ENCODE peak calls at places on chromosomes 12 and 14, in six cellular contexts. K is OCI-LY7; R is heart left ventricle; M is CD8-positive, alpha-beta T cell; Z is neuronal stem cell; D is IMR-90. Y is an unnamed sample. For H3K4me1 and H3K9me3, the result is how much of the 10 kb centered on the place peaks cover.

GRCh38 chr12:54215990-54216579 is 27.3 kb upstream of the SMUG1 start:
- DNase-seq in M (no peak), R (no peak), D (no peak), K (peak), Z (no peak), Y (no peak)

GRCh38 chr14:72616294-72616693 is 277.6 kb downstream of the DPF3 start:
- DNase-seq in K (no peak), D (peak), Z (no peak), M (no peak), R (no peak), Y (no peak)

GRCh38 chr14:23776296-23776695 is 140.1 kb downstream of the DHRS2 start:
- DNase-seq in D (no peak), K (no peak), R (no peak), Z (no peak), M (no peak), Y (no peak)

GRCh38 chr12:115103884-115104883 is 420.2 kb upstream of the TBX3 start:
- DNase-seq in Z (no peak), R (peak), D (peak), M (no peak), K (no peak), Y (no peak)

GRCh38 chr12:84698576-84699333 is 213.8 kb downstream of the SLC6A15 start:
- DNase-seq in K (no peak), D (no peak), M (no peak), Z (no peak), R (no peak), Y (no peak)

GRCh38 chr12:53712059-53712643 is 15.1 kb downstream of the CALCOCO1 start:
- DNase-seq in Z (no peak), D (no peak), M (no peak), R (no peak), K (no peak), Y (no peak)

GRCh38 chr12:46786774-46787173 is 39.0 kb downstream of the SLC38A4 start:
- DNase-seq in M (no peak), D (peak), K (no peak), R (no peak), Z (no peak), Y (no peak)

GRCh38 chr12:490260-490659 is 30.5 kb downstream of the B4GALNT3 start:
- DNase-seq in K (no peak), Z (no peak), R (no peak), D (no peak), M (no peak), Y (no peak)

GRCh38 chr14:58239259-58240210 is 5.1 kb upstream of the PSMA3 start:
- DNase-seq in M (peak), R (peak), Z (peak), K (peak), D (peak), Y (peak)

GRCh38 chr14:20614038-20614840 is 23.1 kb upstream of the RNASE12 start:
- DNase-seq in D (no peak), R (no peak), Z (no peak), K (no peak), M (no peak), Y (no peak)

GRCh38 chr14:95464103-95464502 is 52.3 kb downstream of the SYNE3 start:
- DNase-seq in Z (no peak), R (no peak), K (no peak), M (no peak), D (no peak), Y (no peak)

GRCh38 chr12:33265037-33265436 is 174.6 kb downstream of the SYT10 start:
- DNase-seq in M (no peak), Z (peak), K (no peak), R (no peak), D (no peak), Y (no peak)

GRCh38 chr12:126157575-126157966 is 1092.3 kb downstream of the AACS start:
- DNase-seq in M (no peak), D (no peak), Z (no peak), R (no peak), K (no peak), Y (no peak)

GRCh38 chr14:32560213-32560857 is 231.2 kb downstream of the AKAP6 start:
- DNase-seq in Z (peak), D (peak), R (peak), K (peak), M (no peak), Y (no peak)

GRCh38 chr14:53380508-53381225 is 227.5 kb upstream of the DDHD1 start:
- DNase-seq in R (no peak), Z (no peak), M (no peak), K (no peak), D (no peak), Y (no peak)

GRCh38 chr12:116236148-116236731 is 41.3 kb downstream of the MED13L start:
- DNase-seq in D (peak), K (peak), R (peak), M (no peak), Z (no peak), Y (peak)

GRCh38 chr12:31518680-31519227 is 72.2 kb downstream of the DENND5B start:
- DNase-seq in R (peak), Z (peak), K (peak), D (peak), M (no peak), Y (no peak)

GRCh38 chr14:49861923-49862673 is 9.5 kb upstream of the NEMF start:
- DNase-seq in K (peak), M (peak), Z (peak), D (peak), R (peak), Y (peak)

GRCh38 chr12:41250748-41251147 is 62.6 kb downstream of the PDZRN4 start:
- DNase-seq in D (no peak), K (no peak), R (no peak), Z (no peak), M (no peak), Y (no peak)

GRCh38 chr12:124049451-124050094 is 76.6 kb downstream of the ZNF664 start:
- DNase-seq in M (no peak), Z (no peak), K (no peak), D (no peak), R (no peak), Y (no peak)

DNA sequence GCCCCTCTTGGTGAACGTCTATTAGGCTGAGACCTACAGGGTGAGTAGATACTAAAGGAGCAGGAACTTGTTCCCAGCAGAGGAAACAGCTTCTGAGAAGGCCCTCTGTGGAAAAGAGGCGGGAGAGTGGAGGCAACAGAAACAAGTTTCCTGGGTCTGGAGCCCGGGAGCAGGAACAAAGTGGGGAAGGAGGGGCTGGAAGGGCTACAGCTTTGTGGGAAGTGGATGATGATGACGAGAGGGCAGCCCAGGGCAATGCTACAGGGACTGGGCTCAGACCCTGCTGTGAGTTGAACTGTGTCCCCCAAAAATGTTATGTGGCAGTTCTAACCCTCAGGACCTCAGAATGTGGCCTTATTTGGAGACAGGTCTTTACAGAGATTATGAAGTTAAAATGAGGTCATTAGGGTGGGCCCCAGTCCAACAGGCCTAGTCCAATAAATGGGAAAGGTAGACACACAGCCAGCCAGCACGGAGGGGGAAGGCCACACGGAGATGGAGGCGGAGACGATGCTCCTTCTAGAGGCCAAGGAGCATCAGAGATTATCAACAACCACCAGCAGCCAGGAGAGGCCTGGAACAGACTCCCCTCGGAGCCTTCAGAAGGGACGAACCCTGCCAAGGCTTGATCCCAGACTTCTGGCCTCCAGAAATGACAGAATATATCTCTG is 14.3 kb downstream of the CAMKK2 start:
- DNase-seq in K (no peak), M (no peak), Z (no peak), R (no peak), D (no peak), Y (no peak)
- H3K4me1 ChIP-seq in K (under half), M (under half), Z (under half), R (under half), D (under half), Y (under half)

GRCh38 chr12:34598352-34598827 is 576.1 kb downstream of the ALG10 start:
- DNase-seq in Z (no peak), M (no peak), D (no peak), R (no peak), K (no peak), Y (no peak)
- H3K9me3 ChIP-seq in Z (half or more), M (under half), D (half or more), R (under half), K (under half), Y (under half)

GRCh38 chr14:22540811-22541360 is 48.1 kb downstream of the DAD1 start:
- DNase-seq in Z (no peak), R (no peak), D (no peak), K (no peak), M (no peak), Y (no peak)
- H3K4me1 ChIP-seq in Z (under half), R (under half), D (under half), K (half or more), M (half or more), Y (half or more)

GRCh38 chr14:42921876-42922275 is 1315.2 kb downstream of the LRFN5 start:
- DNase-seq in R (no peak), Z (no peak), D (no peak), K (no peak), M (no peak), Y (no peak)
- H3K9me3 ChIP-seq in R (under half), Z (under half), D (under half), K (under half), M (under half), Y (under half)

GRCh38 chr14:91061309-91061887 is 957 bp upstream of the RPS6KA5 start:
- DNase-seq in R (no peak), K (peak), M (no peak), D (no peak), Z (no peak), Y (no peak)

GRCh38 chr14:91065266-91065665 is 4.8 kb upstream of the RPS6KA5 start:
- DNase-seq in K (no peak), R (no peak), Z (no peak), M (no peak), D (no peak), Y (no peak)

GRCh38 chr14:91060472-91061308 is at the start of gene RPS6KA5:
- DNase-seq in R (peak), K (peak), M (peak), Z (peak), D (peak), Y (peak)

GRCh38 chr14:91062600-91062999 is 2.2 kb upstream of the RPS6KA5 start:
- DNase-seq in M (no peak), K (no peak), R (no peak), Z (no peak), D (no peak), Y (no peak)

GRCh38 chr14:91063119-91063518 is 2.7 kb upstream of the RPS6KA5 start:
- DNase-seq in R (no peak), K (peak), M (no peak), D (no peak), Z (no peak), Y (peak)
- H3K4me1 ChIP-seq in R (under half), K (under half), M (half or more), D (under half), Z (under half), Y (half or more)

DNA sequence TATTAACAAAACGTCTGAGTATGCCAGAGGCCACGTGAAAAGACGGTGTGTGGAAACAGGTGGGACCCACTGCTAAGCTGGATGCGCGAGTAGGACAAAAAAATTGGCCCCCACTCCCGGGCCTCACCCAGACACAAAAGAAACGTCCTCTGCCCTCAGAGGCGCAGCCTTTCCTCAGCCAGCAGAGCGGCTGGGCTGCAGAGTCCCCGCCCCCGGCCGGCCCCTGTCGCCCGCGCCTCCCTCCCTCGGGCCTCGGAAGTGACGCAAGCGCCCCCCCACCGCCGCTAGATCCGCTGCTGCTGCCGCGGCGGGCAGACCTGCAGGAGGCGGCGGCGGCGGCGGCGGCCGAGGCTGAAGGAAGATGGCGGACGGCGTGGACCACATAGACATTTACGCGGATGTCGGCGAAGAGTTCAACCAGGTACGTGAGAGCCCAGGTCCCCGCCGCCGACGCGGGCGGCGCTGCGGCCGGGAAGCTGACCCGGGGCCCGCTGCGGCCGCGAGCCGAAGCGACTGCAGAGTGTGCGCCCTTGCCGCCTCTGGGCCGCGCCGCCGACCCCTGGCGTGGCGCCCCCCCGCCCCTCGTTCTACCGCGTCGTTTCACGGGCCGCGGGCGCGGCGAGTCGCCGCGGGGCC is at the start of gene CPSF6:
- DNase-seq in Z (peak), M (peak), D (peak), R (peak), K (peak), Y (peak)
- H3K9me3 ChIP-seq in Z (under half), M (under half), D (under half), R (under half), K (under half), Y (under half)

GRCh38 chr12:27497446-27497845 is 26.6 kb upstream of the PPFIBP1 start:
- DNase-seq in M (no peak), R (no peak), K (no peak), D (no peak), Z (no peak), Y (no peak)

GRCh38 chr12:27488479-27488878 is 35.5 kb upstream of the PPFIBP1 start:
- DNase-seq in M (no peak), Z (no peak), D (no peak), K (no peak), R (no peak), Y (no peak)

GRCh38 chr12:27498159-27498558 is 25.8 kb upstream of the PPFIBP1 start:
- DNase-seq in K (no peak), D (no peak), Z (no peak), R (no peak), M (no peak), Y (no peak)

GRCh38 chr12:27491226-27491625 is 32.8 kb upstream of the PPFIBP1 start:
- DNase-seq in R (no peak), K (no peak), M (no peak), Z (no peak), D (no peak), Y (no peak)

GRCh38 chr12:27493260-27493935 is 30.6 kb upstream of the PPFIBP1 start:
- DNase-seq in Z (no peak), K (no peak), R (no peak), D (peak), M (no peak), Y (no peak)
- H3K4me1 ChIP-seq in Z (under half), K (under half), R (under half), D (under half), M (under half), Y (under half)